ENCODE peak calls at places on chromosomes 7 and 10, in six cellular contexts. T, X, V, B, M and P are unnamed samples.

GRCh38 chr10:78035933-78036583 is 2.4 kb downstream of the RPS24 start:
- DNase-seq in X (no peak), B (no peak), V (no peak), T (no peak), M (peak), P (no peak)

GRCh38 chr10:21953585-21954057 is 49.9 kb downstream of the DNAJC1 start:
- DNase-seq in B (no peak), X (peak), T (no peak), V (no peak), M (peak), P (peak)

GRCh38 chr7:94367940-94368339 is 26.8 kb upstream of the COL1A2 start:
- DNase-seq in X (peak), B (no peak), T (no peak), M (no peak), V (no peak), P (no peak)

GRCh38 chr10:33901166-33901565 is 566.7 kb upstream of the NRP1 start:
- DNase-seq in M (no peak), B (no peak), T (no peak), X (peak), V (no peak), P (no peak)

GRCh38 chr7:1940402-1940786 is 270.3 kb downstream of the ELFN1 start:
- DNase-seq in B (no peak), X (no peak), M (no peak), V (no peak), T (no peak), P (no peak)

GRCh38 chr7:6680146-6680545 is 26.6 kb downstream of the ZNF12 start:
- DNase-seq in M (no peak), V (no peak), X (no peak), B (no peak), T (no peak), P (no peak)

GRCh38 chr10:114255227-114255626 is 16.2 kb downstream of the VWA2 start:
- DNase-seq in X (no peak), B (no peak), T (no peak), V (no peak), M (no peak), P (no peak)

GRCh38 chr10:22058195-22058594 is 54.7 kb upstream of the DNAJC1 start:
- DNase-seq in V (no peak), X (no peak), T (no peak), M (peak), B (no peak), P (no peak)

DNA sequence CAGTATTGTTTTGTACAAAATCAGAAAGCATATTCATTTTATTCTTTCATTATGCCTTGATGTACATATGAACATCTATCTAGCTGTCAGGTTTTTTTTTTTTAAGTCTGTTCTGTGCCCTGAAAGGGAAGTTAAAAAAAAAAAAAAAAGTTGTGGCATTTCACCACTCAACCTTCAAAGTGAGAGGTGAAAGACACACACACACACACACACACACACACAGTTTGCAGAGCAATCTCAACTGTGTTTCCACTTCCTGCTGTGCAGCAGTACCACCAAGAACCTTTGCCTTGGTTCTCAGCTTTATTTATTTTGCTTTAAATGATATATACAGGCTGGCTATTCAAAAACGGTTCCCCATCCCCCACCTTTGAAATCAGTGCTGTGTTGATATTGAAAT is 955.6 kb downstream of the GATA3 start:
- DNase-seq in M (no peak), B (no peak), T (no peak), X (no peak), V (no peak), P (peak)
- H3K4me3 ChIP-seq in M (no peak), B (no peak), T (no peak), X (no peak), V (no peak), P (no peak)

GRCh38 chr7:135179321-135179925 is 8.9 kb upstream of the CYREN start:
- DNase-seq in T (no peak), M (no peak), V (peak), X (no peak), B (no peak), P (no peak)

GRCh38 chr7:135174941-135175340 is 4.4 kb upstream of the CYREN start:
- DNase-seq in T (no peak), M (no peak), V (no peak), B (no peak), X (no peak), P (no peak)

GRCh38 chr7:135177021-135177696 is 6.7 kb upstream of the CYREN start:
- DNase-seq in M (no peak), X (no peak), V (peak), B (no peak), T (no peak), P (peak)

GRCh38 chr7:135178364-135178763 is 7.9 kb upstream of the CYREN start:
- DNase-seq in B (no peak), V (peak), T (no peak), X (no peak), M (no peak), P (no peak)

GRCh38 chr7:135175931-135176330 is 5.4 kb upstream of the CYREN start:
- DNase-seq in B (no peak), T (no peak), V (peak), M (no peak), X (no peak), P (no peak)
- H2BK5ac ChIP-seq in B (no peak), T (no peak), V (no peak), M (no peak), X (no peak), P (no peak)

GRCh38 chr10:101694674-101695403 is at the start of gene FBXW4:
- DNase-seq in X (peak), V (peak), T (peak), B (peak), M (peak), P (peak)
- H4K8ac ChIP-seq in X (peak), V (peak), T (peak), B (peak), M (peak), P (no peak)

DNA sequence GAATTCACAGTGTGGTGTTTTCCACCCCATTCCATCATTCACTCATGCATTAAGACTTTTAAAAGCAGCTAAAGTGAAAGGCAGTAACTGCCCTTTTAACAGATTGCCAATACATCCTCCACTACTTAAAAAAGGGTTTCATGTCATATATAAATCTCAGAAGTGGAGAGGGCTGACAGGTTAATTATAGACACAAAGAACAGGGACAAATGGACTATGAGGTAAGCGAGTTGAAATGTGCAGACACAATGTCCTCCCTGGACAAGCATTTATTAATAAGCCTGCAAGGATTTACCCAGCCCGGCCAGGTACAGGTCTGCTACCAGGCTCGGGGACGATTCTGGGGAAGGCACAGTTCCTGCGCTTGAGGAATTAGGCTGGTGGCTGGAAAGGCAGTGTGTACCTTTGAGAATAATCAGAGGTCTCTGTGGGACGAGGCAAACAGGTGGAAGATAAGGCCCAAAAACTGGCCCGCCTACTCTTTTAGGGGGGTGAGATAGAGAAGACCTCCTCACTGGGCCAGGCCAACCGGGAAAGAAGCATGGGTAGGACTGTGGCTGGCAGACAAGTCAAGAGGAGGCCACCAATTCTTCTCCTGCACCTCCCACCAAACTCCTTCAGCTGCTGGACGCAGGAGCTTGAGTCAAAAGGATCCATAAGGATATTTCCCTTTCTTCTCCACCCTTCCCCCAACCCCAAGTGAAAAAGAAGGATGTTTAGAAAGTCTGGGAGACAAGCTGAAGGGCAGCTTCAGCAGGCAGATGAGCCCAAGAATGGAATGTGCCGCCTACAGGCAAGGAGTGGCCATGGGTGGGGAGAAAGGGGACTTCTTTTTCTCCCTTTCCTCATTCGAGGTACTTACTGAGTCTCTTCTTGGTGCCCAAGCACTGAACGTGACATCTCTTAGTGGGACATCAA is 1.5 kb downstream of the PDLIM1 start:
- DNase-seq in M (peak), T (no peak), V (no peak), X (no peak), B (no peak), P (peak)
- H3K4me3 ChIP-seq in M (peak), T (no peak), V (peak), X (peak), B (peak), P (peak)

DNA sequence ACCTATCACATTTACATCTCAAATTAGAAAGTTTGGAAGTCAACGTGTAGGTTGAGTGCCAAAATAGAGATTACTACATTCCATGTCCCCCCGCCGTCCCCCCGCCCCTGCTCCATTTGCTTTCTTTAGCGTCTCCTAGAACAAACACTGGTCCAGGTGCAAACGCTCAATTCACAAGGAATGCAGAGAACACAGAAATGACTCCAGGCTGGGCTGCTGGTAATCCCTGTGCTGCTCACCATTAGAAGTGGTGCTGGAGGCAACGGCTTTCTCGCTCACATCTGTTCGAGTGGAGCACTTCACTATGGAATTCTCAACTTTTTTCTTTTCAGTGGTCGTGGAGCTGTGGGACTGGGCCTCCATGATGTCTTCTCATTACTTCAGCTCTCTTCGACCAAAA is 14.1 kb downstream of the GLI3 start:
- DNase-seq in M (peak), V (no peak), X (no peak), B (no peak), T (no peak), P (peak)
- H2BK5ac ChIP-seq in M (no peak), V (no peak), X (no peak), B (peak), T (no peak), P (no peak)